ENCODE peak calls at places on chromosome 4, in seven cellular contexts. One of them, this sample, is unnamed.

GRCh38 chr4:48664938-48665337 is 115.1 kb downstream of the FRYL start:
- DNase-seq in dorsolateral prefrontal cortex: no peak
- DNase-seq in neural progenitor cell: no peak
- DNase-seq in cardiac fibroblast: no peak
- DNase-seq in fibroblast of lung: no peak
- DNase-seq in left lung: no peak
- DNase-seq in tibial nerve: no peak
- DNase-seq in this sample: no peak

GRCh38 chr4:112896326-112896892 is 153.0 kb upstream of the ANK2 start:
- DNase-seq in tibial nerve: no peak
- DNase-seq in fibroblast of lung: no peak
- DNase-seq in dorsolateral prefrontal cortex: no peak
- DNase-seq in left lung: no peak
- DNase-seq in neural progenitor cell: peak; percentile 32
- DNase-seq in cardiac fibroblast: no peak
- DNase-seq in this sample: no peak

GRCh38 chr4:89307446-89308160 is at the start of gene GPRIN3:
- DNase-seq in left lung: peak; percentile 89
- DNase-seq in neural progenitor cell: peak; percentile 75
- DNase-seq in fibroblast of lung: peak; percentile 21
- DNase-seq in cardiac fibroblast: no peak
- DNase-seq in dorsolateral prefrontal cortex: no peak
- DNase-seq in tibial nerve: peak; percentile 16
- DNase-seq in this sample: peak; percentile 42

GRCh38 chr4:26028133-26028792 is 114.2 kb downstream of the SMIM20 start:
- DNase-seq in fibroblast of lung: no peak
- DNase-seq in dorsolateral prefrontal cortex: no peak
- DNase-seq in tibial nerve: no peak
- DNase-seq in neural progenitor cell: no peak
- DNase-seq in cardiac fibroblast: no peak
- DNase-seq in left lung: no peak
- DNase-seq in this sample: no peak

GRCh38 chr4:176498857-176499256 is 179.1 kb downstream of the SPCS3 start:
- DNase-seq in fibroblast of lung: peak; percentile 71
- DNase-seq in cardiac fibroblast: peak; percentile 36
- DNase-seq in tibial nerve: no peak
- DNase-seq in dorsolateral prefrontal cortex: no peak
- DNase-seq in left lung: no peak
- DNase-seq in neural progenitor cell: no peak
- DNase-seq in this sample: no peak

GRCh38 chr4:23874536-23874901 is 15.3 kb downstream of the PPARGC1A start:
- DNase-seq in fibroblast of lung: no peak
- DNase-seq in tibial nerve: no peak
- DNase-seq in cardiac fibroblast: no peak
- DNase-seq in dorsolateral prefrontal cortex: no peak
- DNase-seq in neural progenitor cell: no peak
- DNase-seq in left lung: no peak
- DNase-seq in this sample: no peak

GRCh38 chr4:182194115-182194834 is 48.9 kb upstream of the TENM3 start:
- DNase-seq in neural progenitor cell: no peak
- DNase-seq in cardiac fibroblast: no peak
- DNase-seq in tibial nerve: no peak
- DNase-seq in fibroblast of lung: peak; percentile 38
- DNase-seq in dorsolateral prefrontal cortex: no peak
- DNase-seq in left lung: no peak
- DNase-seq in this sample: no peak

GRCh38 chr4:58191086-58191485 is 1080.9 kb upstream of the IGFBP7 start:
- DNase-seq in neural progenitor cell: no peak
- DNase-seq in left lung: no peak
- DNase-seq in fibroblast of lung: no peak
- DNase-seq in tibial nerve: no peak
- DNase-seq in dorsolateral prefrontal cortex: no peak
- DNase-seq in cardiac fibroblast: no peak
- DNase-seq in this sample: no peak

GRCh38 chr4:82899339-82899738 is 1.2 kb upstream of the THAP9 start:
- DNase-seq in tibial nerve: no peak
- DNase-seq in dorsolateral prefrontal cortex: no peak
- DNase-seq in fibroblast of lung: no peak
- DNase-seq in left lung: no peak
- DNase-seq in neural progenitor cell: no peak
- DNase-seq in cardiac fibroblast: peak; percentile 28
- DNase-seq in this sample: no peak

GRCh38 chr4:148998719-148999118 is 556.5 kb upstream of the NR3C2 start:
- DNase-seq in fibroblast of lung: peak; percentile 24
- DNase-seq in neural progenitor cell: peak; percentile 68
- DNase-seq in dorsolateral prefrontal cortex: no peak
- DNase-seq in left lung: no peak
- DNase-seq in cardiac fibroblast: peak; percentile 25
- DNase-seq in tibial nerve: no peak
- DNase-seq in this sample: no peak

GRCh38 chr4:100591156-100591876 is 73.5 kb upstream of the EMCN start:
- DNase-seq in fibroblast of lung: no peak
- DNase-seq in left lung: no peak
- DNase-seq in cardiac fibroblast: no peak
- DNase-seq in neural progenitor cell: no peak
- DNase-seq in tibial nerve: no peak
- DNase-seq in dorsolateral prefrontal cortex: no peak
- DNase-seq in this sample: peak; percentile 15

GRCh38 chr4:40918330-40918729 is 168.6 kb downstream of the NSUN7 start:
- DNase-seq in dorsolateral prefrontal cortex: no peak
- DNase-seq in cardiac fibroblast: peak; percentile 91
- DNase-seq in left lung: no peak
- DNase-seq in tibial nerve: peak; percentile 46
- DNase-seq in fibroblast of lung: peak; percentile 88
- DNase-seq in neural progenitor cell: no peak
- DNase-seq in this sample: peak; percentile 89

GRCh38 chr4:11175374-11175773 is 253.3 kb downstream of the HS3ST1 start:
- DNase-seq in neural progenitor cell: no peak
- DNase-seq in left lung: no peak
- DNase-seq in cardiac fibroblast: no peak
- DNase-seq in dorsolateral prefrontal cortex: no peak
- DNase-seq in tibial nerve: no peak
- DNase-seq in fibroblast of lung: no peak
- DNase-seq in this sample: no peak

GRCh38 chr4:112817933-112818921 is 181.3 kb downstream of the LARP7 start:
- DNase-seq in left lung: no peak
- DNase-seq in tibial nerve: peak; percentile 57
- DNase-seq in neural progenitor cell: peak; percentile 89
- DNase-seq in fibroblast of lung: peak; percentile 93
- DNase-seq in cardiac fibroblast: peak; percentile 88
- DNase-seq in dorsolateral prefrontal cortex: peak; percentile 97
- DNase-seq in this sample: peak; percentile 68

GRCh38 chr4:8185280-8185679 is 13.8 kb upstream of the SH3TC1 start:
- DNase-seq in fibroblast of lung: peak; percentile 51
- DNase-seq in neural progenitor cell: no peak
- DNase-seq in cardiac fibroblast: peak; percentile 98
- DNase-seq in left lung: no peak
- DNase-seq in tibial nerve: no peak
- DNase-seq in dorsolateral prefrontal cortex: no peak
- DNase-seq in this sample: no peak

GRCh38 chr4:1072830-1073446 is 40.4 kb downstream of the RNF212 start:
- DNase-seq in tibial nerve: peak; percentile 45
- DNase-seq in cardiac fibroblast: peak; percentile 69
- DNase-seq in left lung: no peak
- DNase-seq in dorsolateral prefrontal cortex: peak; percentile 49
- DNase-seq in neural progenitor cell: peak; percentile 65
- DNase-seq in fibroblast of lung: peak; percentile 65
- DNase-seq in this sample: no peak

GRCh38 chr4:3257691-3258482 is 8.9 kb downstream of the MSANTD1 start:
- DNase-seq in dorsolateral prefrontal cortex: no peak
- DNase-seq in tibial nerve: peak; percentile 4
- DNase-seq in cardiac fibroblast: peak; percentile 38
- DNase-seq in neural progenitor cell: peak; percentile 1
- DNase-seq in left lung: peak; percentile 50
- DNase-seq in fibroblast of lung: peak; percentile 38
- DNase-seq in this sample: peak; percentile 38

GRCh38 chr4:2177443-2178093 is 64.4 kb downstream of the HAUS3 start:
- DNase-seq in cardiac fibroblast: peak; percentile 5
- DNase-seq in neural progenitor cell: peak; percentile 13
- DNase-seq in tibial nerve: no peak
- DNase-seq in dorsolateral prefrontal cortex: no peak
- DNase-seq in fibroblast of lung: no peak
- DNase-seq in left lung: no peak
- DNase-seq in this sample: no peak
- TF ChIP-seq CTCF in cardiac fibroblast: peak; percentile 9
- TF ChIP-seq CTCF in neural progenitor cell: peak; percentile 4
- TF ChIP-seq CTCF in tibial nerve: no peak
- TF ChIP-seq CTCF in dorsolateral prefrontal cortex: no peak
- TF ChIP-seq CTCF in fibroblast of lung: no peak
- TF ChIP-seq CTCF in left lung: no peak
- TF ChIP-seq CTCF in this sample: no peak

GRCh38 chr4:67699603-67700002 is 1.4 kb downstream of the UBA6 start:
- DNase-seq in neural progenitor cell: no peak
- DNase-seq in tibial nerve: no peak
- DNase-seq in dorsolateral prefrontal cortex: no peak
- DNase-seq in left lung: no peak
- DNase-seq in cardiac fibroblast: no peak
- DNase-seq in fibroblast of lung: no peak
- DNase-seq in this sample: no peak
- H3K4me3 ChIP-seq in neural progenitor cell: peak overlapping the region; percentile 80
- H3K4me3 ChIP-seq in tibial nerve: no peak overlapping the region
- H3K4me3 ChIP-seq in dorsolateral prefrontal cortex: peak overlapping the region; percentile 94
- H3K4me3 ChIP-seq in left lung: peak overlapping the region; percentile 94
- H3K4me3 ChIP-seq in cardiac fibroblast: peak overlapping the region; percentile 86
- H3K4me3 ChIP-seq in fibroblast of lung: peak overlapping the region; percentile 93
- H3K4me3 ChIP-seq in this sample: peak overlapping the region; percentile 96

GRCh38 chr4:141724646-141725045 is 88.3 kb downstream of the IL15 start:
- DNase-seq in dorsolateral prefrontal cortex: no peak
- DNase-seq in left lung: no peak
- DNase-seq in neural progenitor cell: no peak
- DNase-seq in tibial nerve: no peak
- DNase-seq in cardiac fibroblast: no peak
- DNase-seq in fibroblast of lung: no peak
- DNase-seq in this sample: no peak
- TF ChIP-seq CTCF in dorsolateral prefrontal cortex: no peak
- TF ChIP-seq CTCF in left lung: no peak
- TF ChIP-seq CTCF in neural progenitor cell: no peak
- TF ChIP-seq CTCF in tibial nerve: no peak
- TF ChIP-seq CTCF in cardiac fibroblast: no peak
- TF ChIP-seq CTCF in fibroblast of lung: no peak
- TF ChIP-seq CTCF in this sample: no peak

GRCh38 chr4:122921300-122921699 is 1.1 kb downstream of the NUDT6 start:
- DNase-seq in neural progenitor cell: no peak
- DNase-seq in cardiac fibroblast: no peak
- DNase-seq in tibial nerve: no peak
- DNase-seq in left lung: no peak
- DNase-seq in dorsolateral prefrontal cortex: no peak
- DNase-seq in fibroblast of lung: no peak
- DNase-seq in this sample: no peak
- H3K4me3 ChIP-seq in neural progenitor cell: peak overlapping the region; percentile 92
- H3K4me3 ChIP-seq in cardiac fibroblast: peak overlapping the region; percentile 82
- H3K4me3 ChIP-seq in tibial nerve: peak overlapping the region; percentile 89
- H3K4me3 ChIP-seq in left lung: peak overlapping the region; percentile 92
- H3K4me3 ChIP-seq in dorsolateral prefrontal cortex: peak overlapping the region; percentile 98
- H3K4me3 ChIP-seq in fibroblast of lung: peak overlapping the region; percentile 86
- H3K4me3 ChIP-seq in this sample: peak overlapping the region; percentile 84

This sample was measured in psoas muscle.